ENCODE peak calls at places on chromosomes 4 and X, in six cellular contexts. O is EH, X is GM19239, H is astrocyte of the spinal cord, W is HT1080, I is Caki2. Q is an unnamed sample.

GRCh38 chrX:13092455-13092941 is 48.1 kb upstream of the FAM9C start:
- DNase-seq in O (no peak), X (no peak), H (no peak), W (no peak), I (no peak), Q (no peak)

GRCh38 chrX:149704664-149705063 is 7.2 kb upstream of the MAGEA11 start:
- DNase-seq in O (no peak), X (no peak), H (no peak), W (no peak), I (no peak), Q (no peak)

GRCh38 chr4:110540606-110541440 is 64.9 kb downstream of the ENPEP start:
- DNase-seq in O (peak; percentile 33), X (no peak), H (peak; percentile 62), W (peak; percentile 98), I (no peak), Q (peak; percentile 97)

GRCh38 chr4:151227731-151228130 is 49.2 kb upstream of the PRSS48 start:
- DNase-seq in O (peak; percentile 72), X (no peak), H (peak; percentile 86), W (peak; percentile 38), I (no peak), Q (peak; percentile 98)

GRCh38 chrX:6729581-6729980 is 194.7 kb upstream of the VCX3A start:
- DNase-seq in O (peak; percentile 39), X (no peak), H (no peak), W (no peak), I (no peak), Q (no peak)

GRCh38 chr4:40247350-40247749 is 50.5 kb downstream of the RHOH start:
- DNase-seq in O (no peak), X (no peak), H (no peak), W (no peak), I (no peak), Q (no peak)

GRCh38 chr4:60133414-60133813 is 1066.7 kb upstream of the ADGRL3 start:
- DNase-seq in O (no peak), X (no peak), H (peak; percentile 46), W (peak; percentile 65), I (no peak), Q (peak; percentile 70)

GRCh38 chrX:66676990-66677389 is 38.1 kb upstream of the EDA2R start:
- DNase-seq in O (peak; percentile 88), X (no peak), H (peak; percentile 72), W (peak; percentile 86), I (no peak), Q (peak; percentile 79)

GRCh38 chr4:73109493-73109892 is 40.0 kb upstream of the COX18 start:
- DNase-seq in O (no peak), X (no peak), H (no peak), W (no peak), I (no peak), Q (no peak)

GRCh38 chr4:70948665-70949284 is 44.7 kb upstream of the DCK start:
- DNase-seq in O (no peak), X (no peak), H (no peak), W (no peak), I (no peak), Q (no peak)

GRCh38 chr4:101621120-101621519 is 169.4 kb upstream of the BANK1 start:
- DNase-seq in O (peak; percentile 41), X (no peak), H (peak; percentile 71), W (peak; percentile 44), I (peak; percentile 34), Q (peak; percentile 31)

GRCh38 chr4:152033621-152034020 is 272.8 kb upstream of the GATB start:
- DNase-seq in O (no peak), X (no peak), H (no peak), W (peak; percentile 16), I (no peak), Q (no peak)

GRCh38 chr4:28427306-28428085 is 1566.9 kb downstream of the STIM2 start:
- DNase-seq in O (peak; percentile 21), X (no peak), H (no peak), W (no peak), I (no peak), Q (no peak)

GRCh38 chr4:2902126-2902525 is 58.5 kb downstream of the ADD1 start:
- DNase-seq in O (no peak), X (no peak), H (no peak), W (no peak), I (no peak), Q (peak; percentile 19)

GRCh38 chr4:102713096-102713495 is 47.7 kb downstream of the MANBA start:
- DNase-seq in O (peak; percentile 70), X (no peak), H (no peak), W (no peak), I (peak; percentile 28), Q (peak; percentile 19)

GRCh38 chrX:65195621-65196020 is 219.4 kb upstream of the ZC4H2 start:
- DNase-seq in O (no peak), X (no peak), H (no peak), W (no peak), I (no peak), Q (no peak)

GRCh38 chr4:60718874-60719273 is 481.3 kb upstream of the ADGRL3 start:
- DNase-seq in O (no peak), X (no peak), H (no peak), W (no peak), I (no peak), Q (no peak)

GRCh38 chrX:115525486-115525885 is 35.5 kb upstream of the PLS3 start:
- DNase-seq in O (no peak), X (no peak), H (no peak), W (no peak), I (no peak), Q (no peak)

GRCh38 chr4:74948279-74948678 is 15.4 kb downstream of the PARM1 start:
- DNase-seq in O (no peak), X (no peak), H (no peak), W (no peak), I (no peak), Q (no peak)

GRCh38 chr4:10808591-10808990 is 124.0 kb upstream of the CLNK start:
- DNase-seq in O (peak; percentile 12), X (no peak), H (peak; percentile 94), W (peak; percentile 18), I (no peak), Q (peak; percentile 65)

GRCh38 chrX:43809463-43809862 is 72.8 kb downstream of the MAOB start:
- DNase-seq in O (no peak), X (no peak), H (peak; percentile 1), W (no peak), I (no peak), Q (peak; percentile 83)

GRCh38 chrX:84340981-84341380 is 153.0 kb upstream of the RPS6KA6 start:
- DNase-seq in O (peak; percentile 18), X (no peak), H (peak; percentile 39), W (peak; percentile 6), I (no peak), Q (peak; percentile 16)

GRCh38 chr4:186018756-186019155 is 50.2 kb upstream of the TLR3 start:
- DNase-seq in O (no peak), X (no peak), H (no peak), W (no peak), I (no peak), Q (no peak)

GRCh38 chr4:6549890-6550620 is 24.9 kb upstream of the MAN2B2 start:
- DNase-seq in O (no peak), X (no peak), H (no peak), W (no peak), I (peak; percentile 31), Q (no peak)

GRCh38 chr4:41146716-41147506 is 67.4 kb downstream of the APBB2 start:
- DNase-seq in O (peak; percentile 56), X (no peak), H (peak; percentile 67), W (no peak), I (no peak), Q (peak; percentile 65)

GRCh38 chrX:70960728-70961127 is 29.8 kb upstream of the SLC7A3 start:
- DNase-seq in O (no peak), X (no peak), H (no peak), W (no peak), I (no peak), Q (peak; percentile 2)

GRCh38 chr4:133982533-133983224 is 218.9 kb downstream of the PABPC4L start:
- DNase-seq in O (peak; percentile 70), X (no peak), H (peak; percentile 32), W (no peak), I (no peak), Q (no peak)

GRCh38 chrX:57573754-57574153 is 18.1 kb upstream of the ZXDB start:
- DNase-seq in O (peak; percentile 29), X (no peak), H (no peak), W (no peak), I (no peak), Q (peak; percentile 40)

GRCh38 chr4:169117591-169118081 is 107.6 kb upstream of the CBR4 start:
- DNase-seq in O (peak; percentile 95), X (no peak), H (peak; percentile 77), W (no peak), I (no peak), Q (peak; percentile 89)